ENCODE peak calls at places on chromosomes 6 and 20, in nine cellular contexts. One of them, this sample, is unnamed.

GRCh38 chr20:48544402-48545333 is 283.1 kb downstream of the PREX1 start:
- DNase-seq in breast epithelium: no peak
- DNase-seq in transverse colon: peak; percentile 11
- DNase-seq in endothelial cell of umbilical vein: no peak
- DNase-seq in HCT116: no peak
- DNase-seq in sigmoid colon: no peak
- DNase-seq in body of pancreas: no peak
- DNase-seq in gastrocnemius medialis: no peak
- DNase-seq in stomach: no peak
- DNase-seq in this sample: no peak

GRCh38 chr20:1122388-1123315 is 4.2 kb downstream of the PSMF1 start:
- DNase-seq in breast epithelium: peak; percentile 33
- DNase-seq in transverse colon: peak; percentile 39
- DNase-seq in endothelial cell of umbilical vein: peak; percentile 52
- DNase-seq in HCT116: no peak
- DNase-seq in sigmoid colon: no peak
- DNase-seq in body of pancreas: peak; percentile 70
- DNase-seq in gastrocnemius medialis: no peak
- DNase-seq in stomach: peak; percentile 64
- DNase-seq in this sample: no peak

GRCh38 chr20:53080969-53081871 is 109.1 kb downstream of the TSHZ2 start:
- DNase-seq in breast epithelium: peak; percentile 61
- DNase-seq in transverse colon: peak; percentile 20
- DNase-seq in endothelial cell of umbilical vein: peak; percentile 13
- DNase-seq in HCT116: no peak
- DNase-seq in sigmoid colon: no peak
- DNase-seq in body of pancreas: peak; percentile 74
- DNase-seq in gastrocnemius medialis: no peak
- DNase-seq in stomach: peak; percentile 65
- DNase-seq in this sample: peak; percentile 5

GRCh38 chr6:5869676-5870075 is 137.0 kb downstream of the NRN1 start:
- DNase-seq in breast epithelium: no peak
- DNase-seq in transverse colon: no peak
- DNase-seq in endothelial cell of umbilical vein: no peak
- DNase-seq in HCT116: no peak
- DNase-seq in sigmoid colon: no peak
- DNase-seq in body of pancreas: no peak
- DNase-seq in gastrocnemius medialis: no peak
- DNase-seq in stomach: no peak
- DNase-seq in this sample: no peak

GRCh38 chr6:157478926-157479325 is 97.9 kb downstream of the ZDHHC14 start:
- DNase-seq in breast epithelium: no peak
- DNase-seq in transverse colon: no peak
- DNase-seq in endothelial cell of umbilical vein: no peak
- DNase-seq in HCT116: no peak
- DNase-seq in sigmoid colon: no peak
- DNase-seq in body of pancreas: no peak
- DNase-seq in gastrocnemius medialis: no peak
- DNase-seq in stomach: no peak
- DNase-seq in this sample: no peak

GRCh38 chr6:36127462-36128016 is 2.8 kb upstream of the MAPK13 start:
- DNase-seq in breast epithelium: no peak
- DNase-seq in transverse colon: no peak
- DNase-seq in endothelial cell of umbilical vein: peak; percentile 87
- DNase-seq in HCT116: no peak
- DNase-seq in sigmoid colon: peak; percentile 77
- DNase-seq in body of pancreas: peak; percentile 31
- DNase-seq in gastrocnemius medialis: no peak
- DNase-seq in stomach: peak; percentile 41
- DNase-seq in this sample: peak; percentile 99

GRCh38 chr20:51837436-51837835 is 35.1 kb upstream of the SALL4 start:
- DNase-seq in breast epithelium: no peak
- DNase-seq in transverse colon: no peak
- DNase-seq in endothelial cell of umbilical vein: no peak
- DNase-seq in HCT116: no peak
- DNase-seq in sigmoid colon: no peak
- DNase-seq in body of pancreas: no peak
- DNase-seq in gastrocnemius medialis: no peak
- DNase-seq in stomach: no peak
- DNase-seq in this sample: no peak

GRCh38 chr20:43349841-43350240 is 107.9 kb upstream of the SRSF6 start:
- DNase-seq in breast epithelium: no peak
- DNase-seq in transverse colon: no peak
- DNase-seq in endothelial cell of umbilical vein: no peak
- DNase-seq in HCT116: no peak
- DNase-seq in sigmoid colon: no peak
- DNase-seq in body of pancreas: no peak
- DNase-seq in gastrocnemius medialis: no peak
- DNase-seq in stomach: no peak
- DNase-seq in this sample: no peak

DNA sequence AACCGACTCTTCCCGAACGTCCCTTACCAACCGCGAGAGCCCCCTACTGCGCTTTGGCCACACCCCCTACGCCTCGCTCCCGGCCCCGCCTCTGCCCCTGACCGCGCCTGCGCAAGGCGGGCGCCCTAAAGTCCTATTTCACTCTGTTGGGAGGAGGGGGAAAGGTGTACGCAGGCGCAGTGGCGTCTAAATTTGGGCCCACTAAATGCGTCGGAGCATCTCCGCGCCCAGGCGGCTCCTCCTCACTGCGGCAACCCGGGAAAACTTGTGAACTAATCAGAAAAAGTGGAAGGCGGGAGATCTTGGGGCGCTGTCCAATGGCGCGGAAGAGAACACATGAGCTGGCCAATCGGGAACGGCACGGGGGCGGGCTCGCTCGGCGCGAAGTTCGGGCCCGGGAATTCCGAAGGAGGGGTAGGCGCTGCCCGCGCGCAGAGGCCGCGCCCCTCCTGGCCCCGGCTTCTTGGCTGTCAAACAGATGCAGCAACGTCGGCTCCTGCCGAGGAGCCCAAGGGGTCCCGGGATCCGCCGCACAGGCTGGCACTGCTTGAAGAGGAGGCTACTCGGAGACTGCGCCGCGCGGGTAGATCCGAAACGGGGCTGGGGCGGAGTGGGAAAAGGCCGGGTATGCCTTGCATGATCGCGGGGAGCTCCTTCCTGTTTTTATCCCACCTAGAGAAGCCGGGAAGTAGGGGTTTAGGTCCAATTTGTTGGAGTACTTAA is at the start of gene TCF19:
- DNase-seq in breast epithelium: peak; percentile 98
- DNase-seq in transverse colon: peak; percentile 99
- DNase-seq in endothelial cell of umbilical vein: peak; percentile 100
- DNase-seq in HCT116: peak; percentile 98
- DNase-seq in sigmoid colon: peak; percentile 100
- DNase-seq in body of pancreas: peak; percentile 99
- DNase-seq in gastrocnemius medialis: peak; percentile 98
- DNase-seq in stomach: peak; percentile 99
- DNase-seq in this sample: peak; percentile 97
- TF ChIP-seq POLR2A in breast epithelium: peak; percentile 34
- TF ChIP-seq POLR2A in transverse colon: peak; percentile 14
- TF ChIP-seq POLR2A in endothelial cell of umbilical vein: peak; percentile 3
- TF ChIP-seq POLR2A in HCT116: no peak
- TF ChIP-seq POLR2A in sigmoid colon: no peak
- TF ChIP-seq POLR2A in body of pancreas: no peak
- TF ChIP-seq POLR2A in gastrocnemius medialis: peak; percentile 54
- TF ChIP-seq POLR2A in stomach: no peak
- TF ChIP-seq POLR2A in this sample: peak; percentile 59

DNA sequence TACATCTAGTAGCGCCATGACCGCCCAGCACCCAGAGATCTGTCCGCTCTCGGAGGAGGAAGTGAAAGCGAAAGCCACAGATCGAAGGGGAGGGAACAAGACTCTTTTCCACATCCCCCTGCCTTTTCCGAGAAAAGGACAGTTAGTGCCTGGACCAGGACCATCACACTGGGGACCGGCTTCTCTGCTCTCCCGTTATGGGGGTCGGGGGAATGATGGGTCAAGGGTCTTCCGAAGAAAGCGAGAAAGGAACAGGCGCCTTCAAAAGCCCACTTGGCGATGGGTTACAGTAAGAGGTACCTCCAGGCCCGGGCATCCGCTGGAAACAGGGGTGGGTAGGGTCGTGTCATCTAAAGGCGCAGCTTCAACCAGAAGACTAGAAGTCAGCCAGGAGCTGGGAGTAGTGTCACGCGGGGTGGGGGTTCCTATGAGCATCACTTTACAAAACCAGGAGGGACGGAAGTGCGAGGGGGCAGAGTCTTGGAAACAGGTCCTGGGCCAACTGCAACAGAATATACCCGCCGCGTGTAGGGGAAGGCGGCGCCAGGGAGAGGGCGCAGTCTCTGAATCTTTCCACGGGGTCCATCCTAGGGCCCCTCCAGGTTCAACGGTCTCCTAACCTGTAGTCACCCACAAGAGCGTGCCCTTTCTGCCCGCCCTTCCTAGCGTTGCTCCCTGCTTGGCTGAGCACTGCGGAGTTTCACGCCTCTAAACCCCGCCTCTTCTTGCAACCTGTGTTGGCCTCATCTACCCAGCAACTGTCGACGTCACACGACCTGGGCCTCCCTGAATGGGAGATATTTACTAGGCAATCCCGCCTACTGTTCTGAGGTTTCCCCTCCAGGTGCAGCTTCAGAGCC is at the start of gene PSMB8:
- DNase-seq in breast epithelium: peak; percentile 98
- DNase-seq in transverse colon: peak; percentile 99
- DNase-seq in endothelial cell of umbilical vein: peak; percentile 96
- DNase-seq in HCT116: peak; percentile 92
- DNase-seq in sigmoid colon: peak; percentile 98
- DNase-seq in body of pancreas: peak; percentile 97
- DNase-seq in gastrocnemius medialis: peak; percentile 91
- DNase-seq in stomach: peak; percentile 99
- DNase-seq in this sample: peak; percentile 85
- TF ChIP-seq POLR2A in breast epithelium: peak; percentile 93
- TF ChIP-seq POLR2A in transverse colon: peak; percentile 97
- TF ChIP-seq POLR2A in endothelial cell of umbilical vein: peak; percentile 47
- TF ChIP-seq POLR2A in HCT116: no peak
- TF ChIP-seq POLR2A in sigmoid colon: peak; percentile 78
- TF ChIP-seq POLR2A in body of pancreas: no peak
- TF ChIP-seq POLR2A in gastrocnemius medialis: peak; percentile 84
- TF ChIP-seq POLR2A in stomach: no peak
- TF ChIP-seq POLR2A in this sample: peak; percentile 28

DNA sequence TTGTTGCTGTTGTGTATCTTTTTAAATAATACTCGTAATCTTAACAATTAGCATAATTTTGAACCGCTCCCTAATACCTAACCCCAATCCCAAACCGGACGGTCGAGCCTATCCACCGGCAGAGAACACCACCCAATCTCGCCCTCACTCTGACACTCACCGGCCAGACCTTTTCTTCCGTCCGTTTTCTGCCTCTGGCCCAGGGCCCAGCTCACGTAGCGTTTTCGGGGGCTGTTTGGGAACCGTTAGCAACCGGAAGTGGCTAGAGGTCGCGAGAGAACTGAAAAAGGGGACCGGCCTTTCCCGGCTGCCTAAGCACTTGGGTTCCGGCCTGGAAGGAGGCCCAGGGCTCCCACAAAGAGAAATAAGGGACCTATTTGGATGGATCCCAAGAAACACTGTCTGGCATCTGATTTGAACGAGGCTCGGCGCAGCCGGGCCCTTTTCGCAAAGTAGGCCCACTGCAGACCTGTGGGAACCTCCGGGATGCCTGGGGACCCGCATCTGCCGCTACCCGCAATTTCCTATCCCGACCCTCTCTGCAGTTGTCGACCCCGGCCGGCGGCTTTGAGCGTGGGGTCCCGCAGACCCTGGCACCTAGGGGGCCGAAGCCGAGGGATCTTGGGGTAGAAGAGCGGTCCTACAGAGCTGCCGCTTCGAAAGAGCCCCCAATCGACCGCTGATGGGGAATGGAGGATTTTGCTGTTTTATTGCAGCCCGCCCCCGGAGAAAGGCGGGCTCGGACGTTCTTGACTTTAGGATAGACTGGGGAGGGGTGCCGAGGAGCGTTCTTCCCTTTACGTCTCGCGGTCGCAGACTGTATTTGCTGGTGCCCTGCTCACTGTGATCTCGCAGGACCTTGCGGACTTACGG is 4.9 kb upstream of the ZKSCAN8 start:
- DNase-seq in breast epithelium: peak; percentile 77
- DNase-seq in transverse colon: peak; percentile 90
- DNase-seq in endothelial cell of umbilical vein: peak; percentile 90
- DNase-seq in HCT116: peak; percentile 78
- DNase-seq in sigmoid colon: peak; percentile 98
- DNase-seq in body of pancreas: peak; percentile 95
- DNase-seq in gastrocnemius medialis: peak; percentile 78
- DNase-seq in stomach: peak; percentile 89
- DNase-seq in this sample: peak; percentile 51
- TF ChIP-seq POLR2A in breast epithelium: no peak
- TF ChIP-seq POLR2A in transverse colon: peak; percentile 30
- TF ChIP-seq POLR2A in endothelial cell of umbilical vein: peak; percentile 65
- TF ChIP-seq POLR2A in HCT116: peak; percentile 44
- TF ChIP-seq POLR2A in sigmoid colon: no peak
- TF ChIP-seq POLR2A in body of pancreas: no peak
- TF ChIP-seq POLR2A in gastrocnemius medialis: no peak
- TF ChIP-seq POLR2A in stomach: no peak
- TF ChIP-seq POLR2A in this sample: peak; percentile 66

GRCh38 chr6:7197752-7198151 is 90.0 kb downstream of the RREB1 start:
- DNase-seq in breast epithelium: no peak
- DNase-seq in transverse colon: no peak
- DNase-seq in endothelial cell of umbilical vein: no peak
- DNase-seq in HCT116: no peak
- DNase-seq in sigmoid colon: no peak
- DNase-seq in body of pancreas: no peak
- DNase-seq in gastrocnemius medialis: no peak
- DNase-seq in stomach: no peak
- DNase-seq in this sample: no peak

GRCh38 chr6:7196685-7197283 is 89.0 kb downstream of the RREB1 start:
- DNase-seq in breast epithelium: no peak
- DNase-seq in transverse colon: no peak
- DNase-seq in endothelial cell of umbilical vein: no peak
- DNase-seq in HCT116: no peak
- DNase-seq in sigmoid colon: no peak
- DNase-seq in body of pancreas: no peak
- DNase-seq in gastrocnemius medialis: no peak
- DNase-seq in stomach: no peak
- DNase-seq in this sample: no peak

GRCh38 chr6:7200598-7201443 is 93.1 kb downstream of the RREB1 start:
- DNase-seq in breast epithelium: peak; percentile 76
- DNase-seq in transverse colon: peak; percentile 53
- DNase-seq in endothelial cell of umbilical vein: no peak
- DNase-seq in HCT116: no peak
- DNase-seq in sigmoid colon: no peak
- DNase-seq in body of pancreas: peak; percentile 92
- DNase-seq in gastrocnemius medialis: no peak
- DNase-seq in stomach: peak; percentile 90
- DNase-seq in this sample: no peak

GRCh38 chr6:7201444-7201731 is 93.6 kb downstream of the RREB1 start:
- DNase-seq in breast epithelium: no peak
- DNase-seq in transverse colon: no peak
- DNase-seq in endothelial cell of umbilical vein: no peak
- DNase-seq in HCT116: no peak
- DNase-seq in sigmoid colon: no peak
- DNase-seq in body of pancreas: no peak
- DNase-seq in gastrocnemius medialis: no peak
- DNase-seq in stomach: no peak
- DNase-seq in this sample: no peak

DNA sequence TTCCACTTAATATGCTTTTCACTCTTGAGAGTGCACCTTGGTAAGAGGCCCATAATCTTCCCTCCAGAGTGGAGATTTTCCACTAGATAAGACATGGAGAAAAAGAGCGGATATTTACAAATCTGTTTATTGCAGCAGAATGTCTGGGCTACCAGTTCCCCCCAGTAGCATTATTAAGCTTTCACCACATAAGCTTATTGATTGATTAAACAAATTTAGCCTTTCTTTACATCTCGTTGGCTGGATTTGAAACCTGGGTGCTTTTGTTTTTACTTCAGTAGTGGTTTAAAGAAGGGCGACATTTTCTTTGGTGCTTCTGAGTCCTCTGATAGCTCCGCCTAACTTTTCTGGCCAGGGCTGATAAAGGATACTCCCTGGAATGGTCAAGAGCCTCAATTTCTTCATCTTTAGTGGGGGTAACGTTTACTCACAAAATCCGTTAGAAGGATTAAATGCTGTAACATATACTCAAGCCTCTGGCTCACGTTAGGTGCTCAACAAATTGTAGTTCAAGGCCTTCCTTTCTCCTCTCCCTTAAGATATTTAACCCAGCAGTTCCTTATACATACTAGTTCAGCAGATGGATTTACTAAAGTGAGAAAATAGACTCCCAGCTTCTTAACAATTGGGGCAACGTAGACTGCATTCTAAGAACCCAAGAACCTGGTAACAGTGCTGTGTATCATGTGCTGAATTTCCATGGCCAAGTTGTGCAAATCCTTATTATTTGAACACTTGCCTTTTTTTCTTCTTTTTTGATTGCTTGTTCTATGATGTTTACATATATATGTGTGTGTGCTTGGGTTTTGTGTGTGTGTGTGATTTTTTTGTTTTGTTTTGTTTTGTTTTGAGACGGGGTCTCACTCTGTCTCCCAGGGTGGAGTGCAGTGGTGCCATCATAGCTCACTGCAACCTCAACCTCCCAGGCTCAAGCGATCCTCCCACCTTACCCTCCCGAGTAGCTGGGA is 91.4 kb downstream of the RREB1 start:
- DNase-seq in breast epithelium: no peak
- DNase-seq in transverse colon: no peak
- DNase-seq in endothelial cell of umbilical vein: no peak
- DNase-seq in HCT116: no peak
- DNase-seq in sigmoid colon: no peak
- DNase-seq in body of pancreas: no peak
- DNase-seq in gastrocnemius medialis: no peak
- DNase-seq in stomach: no peak
- DNase-seq in this sample: no peak
- TF ChIP-seq POLR2A in breast epithelium: no peak
- TF ChIP-seq POLR2A in transverse colon: no peak
- TF ChIP-seq POLR2A in endothelial cell of umbilical vein: no peak
- TF ChIP-seq POLR2A in HCT116: no peak
- TF ChIP-seq POLR2A in sigmoid colon: no peak
- TF ChIP-seq POLR2A in body of pancreas: no peak
- TF ChIP-seq POLR2A in gastrocnemius medialis: no peak
- TF ChIP-seq POLR2A in stomach: no peak
- TF ChIP-seq POLR2A in this sample: no peak